ENCODE peak calls at places on chromosomes 11 and 22, in nine cellular contexts. X is HL-60, Z is GM23338, U is sigmoid colon, G is HepG2, W is breast epithelium, P is HCT116, C is K562, D is stomach. K is an unnamed sample.

GRCh38 chr11:106424111-106424510 is 346.6 kb downstream of the AASDHPPT start:
- DNase-seq in D (no peak), G (no peak), Z (no peak), P (no peak), W (no peak), X (no peak), U (no peak), C (no peak), K (no peak)

GRCh38 chr11:82718307-82718706 is 15.4 kb downstream of the FAM181B start:
- DNase-seq in G (peak), P (peak), D (no peak), X (no peak), Z (peak), C (peak), U (no peak), W (no peak), K (no peak)

GRCh38 chr11:72111803-72112540 is 523 bp downstream of the ANAPC15 start:
- DNase-seq in X (peak), Z (peak), P (peak), D (peak), G (peak), U (peak), C (peak), W (peak), K (peak)

GRCh38 chr22:47002692-47003091 is 240.2 kb downstream of the TBC1D22A start:
- DNase-seq in W (no peak), D (no peak), C (no peak), X (no peak), U (peak), G (no peak), Z (no peak), P (no peak), K (no peak)

GRCh38 chr11:112731538-112731937 is 229.7 kb upstream of the NCAM1 start:
- DNase-seq in U (no peak), Z (no peak), X (no peak), W (no peak), D (no peak), P (no peak), G (no peak), C (no peak), K (no peak)

GRCh38 chr22:40922484-40923303 is 28.5 kb upstream of the RBX1 start:
- DNase-seq in X (peak), C (peak), W (no peak), G (peak), P (peak), Z (peak), U (no peak), D (no peak), K (no peak)

GRCh38 chr11:109851780-109852390 is 241.3 kb upstream of the ZC3H12C start:
- DNase-seq in Z (no peak), U (no peak), G (no peak), P (no peak), W (no peak), D (no peak), C (no peak), X (no peak), K (no peak)

GRCh38 chr11:70397336-70397982 is 870 bp upstream of the CTTN start:
- DNase-seq in U (no peak), C (peak), G (peak), X (no peak), Z (peak), D (no peak), W (no peak), P (peak), K (peak)

GRCh38 chr22:37801946-37802309 is 5.8 kb upstream of the GCAT start:
- DNase-seq in C (no peak), D (no peak), U (no peak), W (no peak), X (no peak), G (no peak), P (no peak), Z (peak), K (no peak)

GRCh38 chr22:36375071-36375980 is 12.4 kb downstream of the MYH9 start:
- DNase-seq in Z (no peak), P (no peak), G (no peak), W (no peak), U (no peak), C (no peak), X (no peak), D (no peak), K (no peak)
- TF ChIP-seq POLR2AphosphoS5 in Z (no peak), P (no peak), G (no peak), W (no peak), U (peak), C (no peak), X (no peak), D (no peak), K (peak)

GRCh38 chr11:122310701-122311100 is 194.7 kb upstream of the BLID start:
- DNase-seq in W (no peak), D (no peak), P (no peak), U (no peak), C (no peak), G (no peak), Z (no peak), X (no peak), K (no peak)

GRCh38 chr11:122307480-122308085 is 191.6 kb upstream of the BLID start:
- DNase-seq in C (no peak), G (no peak), D (no peak), U (no peak), Z (no peak), W (no peak), X (no peak), P (no peak), K (no peak)

GRCh38 chr11:122306776-122307479 is 190.9 kb upstream of the BLID start:
- DNase-seq in P (no peak), W (no peak), G (no peak), D (no peak), X (no peak), U (no peak), C (no peak), Z (peak), K (no peak)

GRCh38 chr11:122308286-122308685 is 192.3 kb upstream of the BLID start:
- DNase-seq in W (no peak), Z (no peak), X (no peak), D (no peak), P (no peak), C (no peak), G (no peak), U (no peak), K (no peak)

GRCh38 chr11:122309262-122309925 is 193.4 kb upstream of the BLID start:
- DNase-seq in X (no peak), C (no peak), Z (no peak), U (no peak), D (no peak), G (no peak), P (no peak), W (no peak), K (no peak)
- H3K27ac ChIP-seq in X (no peak), C (no peak), Z (no peak), U (no peak), D (no peak), G (no peak), P (no peak), W (no peak), K (peak)

GRCh38 chr11:45880772-45881570 is 4.5 kb upstream of the MAPK8IP1 start:
- DNase-seq in X (no peak), W (no peak), U (peak), D (no peak), Z (no peak), P (no peak), C (no peak), G (no peak), K (no peak)
- TF ChIP-seq POLR2AphosphoS5 in X (no peak), W (no peak), U (peak), D (no peak), Z (no peak), P (no peak), C (no peak), G (no peak), K (no peak)

GRCh38 chr11:61059260-61059752 is 43.0 kb upstream of the CD5 start:
- DNase-seq in Z (no peak), D (no peak), W (no peak), C (no peak), U (peak), P (no peak), G (no peak), X (no peak), K (no peak)
- H3K27ac ChIP-seq in Z (no peak), D (no peak), W (no peak), C (no peak), U (no peak), P (no peak), G (no peak), X (no peak), K (no peak)

DNA sequence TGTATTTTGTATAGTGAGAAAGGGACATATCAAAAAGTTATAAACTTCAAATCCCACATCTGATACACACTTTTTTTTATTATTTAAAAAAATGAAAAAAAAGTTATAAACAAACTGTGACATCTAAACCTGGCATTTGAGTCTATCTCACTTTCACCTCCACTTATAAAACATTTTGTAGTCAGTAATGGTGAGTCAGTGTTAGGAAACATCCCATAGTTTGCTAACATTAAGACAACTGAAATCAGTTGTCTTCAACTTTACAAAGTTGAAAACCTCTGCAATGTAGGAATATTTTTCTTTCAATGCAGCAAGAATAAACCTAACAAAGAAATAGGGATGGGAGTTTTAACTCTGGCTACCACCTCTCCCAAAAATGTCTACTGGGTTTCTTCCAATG is 47.7 kb downstream of the SLC35F2 start:
- DNase-seq in D (no peak), U (no peak), W (no peak), X (no peak), G (no peak), C (no peak), P (no peak), Z (no peak), K (no peak)
- TF ChIP-seq POLR2AphosphoS5 in D (no peak), U (no peak), W (no peak), X (no peak), G (no peak), C (no peak), P (no peak), Z (no peak), K (no peak)

GRCh38 chr11:68528630-68529029 is 68.1 kb downstream of the PPP6R3 start:
- DNase-seq in X (no peak), W (no peak), G (no peak), U (peak), C (no peak), Z (no peak), D (no peak), P (no peak), K (peak)

GRCh38 chr11:68527585-68527984 is 67.0 kb downstream of the PPP6R3 start:
- DNase-seq in X (no peak), U (no peak), C (no peak), D (no peak), W (no peak), G (no peak), Z (no peak), P (no peak), K (no peak)

GRCh38 chr11:68533945-68534344 is 73.4 kb downstream of the PPP6R3 start:
- DNase-seq in U (no peak), G (no peak), X (no peak), C (no peak), D (no peak), W (no peak), Z (no peak), P (no peak), K (no peak)

GRCh38 chr11:68532719-68533369 is 72.3 kb downstream of the PPP6R3 start:
- DNase-seq in W (no peak), P (no peak), Z (no peak), X (no peak), G (peak), U (no peak), D (no peak), C (no peak), K (no peak)

DNA sequence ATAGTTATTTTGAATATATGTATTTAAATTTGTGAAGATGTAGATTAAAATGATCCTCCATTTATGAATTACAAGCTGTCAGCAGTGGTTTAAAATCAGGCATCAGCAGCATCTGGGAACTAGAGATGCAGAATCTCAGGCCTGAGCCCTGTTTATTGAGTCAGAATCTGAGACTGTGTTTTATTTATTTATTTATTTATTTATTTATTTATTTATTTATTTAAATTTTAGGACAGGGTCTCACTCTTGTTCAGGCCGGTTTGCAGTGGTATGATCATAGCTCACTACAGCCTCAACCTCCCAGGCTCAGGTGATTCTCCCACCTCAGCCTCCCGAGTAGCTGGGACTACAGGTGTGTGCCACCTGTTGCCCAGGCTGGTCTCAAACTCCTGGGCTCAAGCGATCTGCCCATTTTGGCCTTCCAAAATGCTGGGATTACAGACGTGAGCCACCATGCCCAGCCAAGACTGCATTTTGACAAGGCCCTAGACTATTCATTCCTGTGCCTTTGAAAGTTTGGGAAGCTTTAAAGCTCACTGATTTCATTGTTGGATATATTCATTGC is 70.7 kb downstream of the PPP6R3 start:
- DNase-seq in X (no peak), P (no peak), C (no peak), D (no peak), G (no peak), Z (no peak), U (no peak), W (no peak), K (no peak)
- H3K27ac ChIP-seq in X (no peak), P (no peak), C (no peak), D (no peak), G (peak), Z (no peak), U (no peak), W (no peak), K (no peak)

GRCh38 chr22:24583972-24584790 is 8.7 kb downstream of the LRRC75B start:
- DNase-seq in W (no peak), G (no peak), D (peak), X (no peak), Z (peak), P (no peak), U (no peak), C (no peak), K (no peak)
- TF ChIP-seq POLR2AphosphoS5 in W (no peak), G (no peak), D (no peak), X (no peak), Z (no peak), P (no peak), U (no peak), C (no peak), K (no peak)

GRCh38 chr11:64223001-64223651 is 2.9 kb downstream of the TRPT1 start:
- DNase-seq in D (no peak), C (no peak), X (no peak), U (peak), P (no peak), Z (no peak), G (no peak), W (no peak), K (no peak)
- H3K27ac ChIP-seq in D (no peak), C (no peak), X (no peak), U (no peak), P (no peak), Z (no peak), G (no peak), W (peak), K (no peak)

K was measured in transverse colon.